ENCODE peak calls at places on chromosome 10, in six cellular contexts. T is endodermal cell, J is IMR-90, N is AG04450, Q is AG04449, E is BE2C. V is an unnamed sample.

GRCh38 chr10:81179805-81180452 is 642.2 kb downstream of the SH2D4B start:
- DNase-seq in E (peak), J (peak), Q (no peak), T (peak), N (no peak), V (peak)

GRCh38 chr10:93475871-93476270 is 6.3 kb downstream of the MYOF start:
- DNase-seq in Q (no peak), J (peak), N (no peak), E (no peak), T (peak), V (no peak)

GRCh38 chr10:109018892-109019507 is 904.3 kb downstream of the XPNPEP1 start:
- DNase-seq in N (no peak), J (no peak), E (no peak), Q (no peak), T (no peak), V (no peak)

GRCh38 chr10:92691591-92692084 is 1.9 kb downstream of the HHEX start:
- DNase-seq in N (no peak), Q (no peak), J (no peak), T (peak), E (no peak), V (peak)

GRCh38 chr10:129192344-129193128 is 274.5 kb upstream of the MGMT start:
- DNase-seq in J (no peak), Q (no peak), N (no peak), T (no peak), E (no peak), V (no peak)

GRCh38 chr10:128568491-128568890 is 442.3 kb upstream of the MKI67 start:
- DNase-seq in N (no peak), E (no peak), J (no peak), Q (no peak), T (no peak), V (no peak)

GRCh38 chr10:48551796-48552591 is 52.9 kb downstream of the ARHGAP22 start:
- DNase-seq in Q (no peak), N (peak), T (peak), E (peak), J (peak), V (peak)

GRCh38 chr10:32160866-32161265 is 104.6 kb upstream of the KIF5B start:
- DNase-seq in T (no peak), E (no peak), N (no peak), J (no peak), Q (no peak), V (no peak)

GRCh38 chr10:113454341-113455061 is 98.4 kb upstream of the HABP2 start:
- DNase-seq in N (no peak), E (peak), J (peak), Q (no peak), T (peak), V (no peak)

GRCh38 chr10:72375173-72375572 is 20.5 kb upstream of the DNAJB12 start:
- DNase-seq in T (peak), N (no peak), Q (no peak), J (peak), E (no peak), V (no peak)

GRCh38 chr10:11164806-11165590 is 147.3 kb downstream of the CELF2 start:
- DNase-seq in E (no peak), N (peak), T (peak), J (peak), Q (peak), V (peak)

GRCh38 chr10:117619200-117619599 is 76.7 kb downstream of the EMX2 start:
- DNase-seq in E (no peak), J (no peak), T (peak), N (no peak), Q (no peak), V (no peak)

GRCh38 chr10:77571490-77571889 is 66.1 kb downstream of the KCNMA1 start:
- DNase-seq in E (peak), T (no peak), N (no peak), J (no peak), Q (no peak), V (no peak)

GRCh38 chr10:97479939-97480338 is 18.3 kb downstream of the MMS19 start:
- DNase-seq in N (no peak), Q (no peak), E (peak), J (no peak), T (peak), V (no peak)

GRCh38 chr10:123766761-123767160 is 100.6 kb downstream of the GPR26 start:
- DNase-seq in T (no peak), J (no peak), Q (no peak), E (no peak), N (no peak), V (no peak)

GRCh38 chr10:24091294-24091693 is 117.6 kb upstream of the KIAA1217 start:
- DNase-seq in N (no peak), Q (no peak), E (no peak), J (no peak), T (no peak), V (no peak)

GRCh38 chr10:102752934-102753664 is 9.4 kb downstream of the WBP1L start:
- DNase-seq in Q (peak), N (peak), T (peak), E (peak), J (peak), V (peak)

GRCh38 chr10:86219271-86219670 is 147.3 kb downstream of the GRID1 start:
- DNase-seq in Q (no peak), T (no peak), E (no peak), N (no peak), J (no peak), V (no peak)

GRCh38 chr10:126972622-126973414 is 67.6 kb downstream of the DOCK1 start:
- DNase-seq in Q (peak), T (no peak), N (peak), J (peak), E (no peak), V (no peak)

GRCh38 chr10:129658673-129659072 is 191.6 kb downstream of the MGMT start:
- DNase-seq in N (no peak), T (peak), E (no peak), J (no peak), Q (no peak), V (no peak)

GRCh38 chr10:110629680-110630191 is 14.4 kb upstream of the RBM20 start:
- DNase-seq in N (peak), E (no peak), T (no peak), J (peak), Q (peak), V (no peak)

GRCh38 chr10:33196710-33197406 is 137.6 kb downstream of the NRP1 start:
- DNase-seq in Q (no peak), E (no peak), J (no peak), T (no peak), N (no peak), V (no peak)

GRCh38 chr10:45427956-45428338 is 53.9 kb downstream of the ALOX5 start:
- DNase-seq in E (no peak), J (no peak), Q (no peak), N (no peak), T (no peak), V (no peak)

GRCh38 chr10:52609601-52610240 is 162.9 kb downstream of the MBL2 start:
- DNase-seq in J (no peak), T (no peak), Q (no peak), E (no peak), N (no peak), V (no peak)

GRCh38 chr10:52616420-52616764 is 156.2 kb downstream of the MBL2 start:
- DNase-seq in Q (no peak), T (no peak), J (no peak), N (no peak), E (no peak), V (no peak)

GRCh38 chr10:52617346-52617745 is 155.2 kb downstream of the MBL2 start:
- DNase-seq in N (no peak), E (no peak), Q (no peak), J (peak), T (no peak), V (no peak)

GRCh38 chr10:52615756-52616419 is 156.7 kb downstream of the MBL2 start:
- DNase-seq in T (no peak), Q (no peak), J (peak), E (no peak), N (no peak), V (no peak)

GRCh38 chr10:52615349-52615748 is 157.2 kb downstream of the MBL2 start:
- DNase-seq in Q (no peak), E (no peak), J (peak), N (no peak), T (no peak), V (no peak)
- H3K4me3 ChIP-seq in Q (no peak), E (no peak), J (no peak), N (no peak), T (no peak), V (no peak)

GRCh38 chr10:43402176-43402575 is 6.8 kb downstream of the HNRNPF start:
- DNase-seq in N (no peak), T (no peak), E (no peak), J (no peak), Q (no peak), V (peak)
- H3K4me3 ChIP-seq in N (no peak), T (peak), E (no peak), J (no peak), Q (no peak), V (no peak)

GRCh38 chr10:119135517-119135890 is 30.0 kb downstream of the SFXN4 start:
- DNase-seq in Q (no peak), E (no peak), J (peak), T (no peak), N (peak), V (peak)
- H3K4me3 ChIP-seq in Q (no peak), E (no peak), J (no peak), T (no peak), N (no peak), V (no peak)

GRCh38 chr10:21740989-21741388 is 207.0 kb downstream of the MLLT10 start:
- DNase-seq in E (no peak), J (no peak), N (no peak), T (no peak), Q (no peak), V (no peak)
- H3K4me3 ChIP-seq in E (no peak), J (no peak), N (no peak), T (no peak), Q (no peak), V (no peak)

GRCh38 chr10:16993186-16993585 is 136.4 kb downstream of the CUBN start:
- DNase-seq in Q (no peak), J (no peak), E (no peak), T (no peak), N (no peak), V (no peak)
- H3K4me3 ChIP-seq in Q (no peak), J (no peak), E (no peak), T (no peak), N (no peak), V (no peak)

GRCh38 chr10:104680467-104681401 is 39.6 kb downstream of the SORCS3 start:
- DNase-seq in Q (no peak), E (no peak), J (no peak), N (no peak), T (peak), V (no peak)
- H3K4me3 ChIP-seq in Q (no peak), E (no peak), J (no peak), N (no peak), T (peak), V (no peak)